ENCODE peak calls at places on chromosomes 13 and 19, in four cellular contexts. U, C, Y and R are unnamed samples.

GRCh38 chr19:10352764-10353671 is 13.6 kb upstream of the ICAM3 start:
- DNase-seq in U (no peak), C (peak), Y (no peak), R (no peak)

GRCh38 chr19:48836089-48837017 is at the start of gene HSD17B14:
- DNase-seq in U (no peak), C (peak), Y (no peak), R (no peak)

GRCh38 chr19:51025809-51026553 is 435 bp downstream of the KLK11 start:
- DNase-seq in U (no peak), C (no peak), Y (no peak), R (no peak)

GRCh38 chr19:1361601-1362384 is 21.9 kb upstream of the NDUFS7 start:
- DNase-seq in U (no peak), C (no peak), Y (no peak), R (no peak)

GRCh38 chr13:100039740-100040139 is 49.2 kb upstream of the PCCA start:
- DNase-seq in U (no peak), C (no peak), Y (no peak), R (no peak)

GRCh38 chr19:4852484-4852883 is 15.0 kb downstream of the PLIN3 start:
- DNase-seq in U (no peak), C (no peak), Y (no peak), R (no peak)

GRCh38 chr19:42114412-42114811 is 17.8 kb downstream of the POU2F2 start:
- DNase-seq in U (no peak), C (no peak), Y (peak), R (no peak)

GRCh38 chr19:40502647-40503046 is 35.8 kb downstream of the SPTBN4 start:
- DNase-seq in U (no peak), C (peak), Y (no peak), R (no peak)

GRCh38 chr19:1206063-1206732 is 620 bp downstream of the STK11 start:
- DNase-seq in U (no peak), C (no peak), Y (no peak), R (no peak)

GRCh38 chr19:29724741-29725140 is 9.7 kb upstream of the C19orf12 start:
- DNase-seq in U (no peak), C (no peak), Y (no peak), R (no peak)

DNA sequence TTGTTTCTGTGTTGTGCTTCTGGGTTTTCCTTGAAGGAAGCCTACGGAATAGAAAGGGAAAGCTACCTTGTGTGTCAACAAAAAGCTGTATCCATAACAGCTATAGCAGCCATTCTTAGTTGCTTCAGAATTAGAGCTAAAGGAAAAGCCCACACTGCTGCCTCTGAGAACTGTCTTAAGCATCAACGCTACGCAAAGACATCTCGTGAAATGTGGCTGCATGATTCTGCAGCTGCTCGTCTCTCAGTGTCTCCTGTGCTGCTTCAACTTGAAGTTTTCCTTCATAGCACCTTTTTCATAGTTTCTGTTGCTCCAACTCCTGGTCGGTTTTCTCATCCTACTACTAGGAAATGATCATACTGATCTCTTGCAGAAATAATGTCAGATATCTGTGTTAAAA is 140.9 kb upstream of the MAB21L1 start:
- DNase-seq in U (no peak), C (no peak), Y (no peak), R (no peak)
- TF ChIP-seq SPI1 in U (no peak), C (no peak), Y (no peak), R (no peak)

GRCh38 chr19:16075430-16076153 is 703 bp upstream of the TPM4 start:
- DNase-seq in U (no peak), C (no peak), Y (no peak), R (no peak)

GRCh38 chr19:16071072-16071691 is 5.1 kb upstream of the TPM4 start:
- DNase-seq in U (no peak), C (no peak), Y (no peak), R (no peak)

GRCh38 chr19:16073988-16074387 is 2.3 kb upstream of the TPM4 start:
- DNase-seq in U (no peak), C (no peak), Y (no peak), R (no peak)

GRCh38 chr19:16074488-16075365 is 1.6 kb upstream of the TPM4 start:
- DNase-seq in U (no peak), C (no peak), Y (no peak), R (no peak)

GRCh38 chr19:16073481-16073880 is 2.8 kb upstream of the TPM4 start:
- DNase-seq in U (no peak), C (no peak), Y (no peak), R (no peak)
- TF ChIP-seq SPI1 in U (no peak), C (no peak), Y (no peak), R (no peak)

GRCh38 chr13:44072536-44072935 is 192.8 kb downstream of the LACC1 start:
- DNase-seq in U (no peak), C (no peak), Y (no peak), R (no peak)

GRCh38 chr13:44064376-44064775 is 184.7 kb downstream of the LACC1 start:
- DNase-seq in U (no peak), C (no peak), Y (no peak), R (no peak)

GRCh38 chr13:44068737-44069136 is 189.0 kb downstream of the LACC1 start:
- DNase-seq in U (no peak), C (no peak), Y (no peak), R (no peak)

GRCh38 chr13:44063881-44064280 is 184.2 kb downstream of the LACC1 start:
- DNase-seq in U (no peak), C (no peak), Y (no peak), R (no peak)

GRCh38 chr13:44068169-44068568 is 188.5 kb downstream of the LACC1 start:
- DNase-seq in U (no peak), C (no peak), Y (no peak), R (no peak)
- TF ChIP-seq SPI1 in U (no peak), C (no peak), Y (no peak), R (no peak)

DNA sequence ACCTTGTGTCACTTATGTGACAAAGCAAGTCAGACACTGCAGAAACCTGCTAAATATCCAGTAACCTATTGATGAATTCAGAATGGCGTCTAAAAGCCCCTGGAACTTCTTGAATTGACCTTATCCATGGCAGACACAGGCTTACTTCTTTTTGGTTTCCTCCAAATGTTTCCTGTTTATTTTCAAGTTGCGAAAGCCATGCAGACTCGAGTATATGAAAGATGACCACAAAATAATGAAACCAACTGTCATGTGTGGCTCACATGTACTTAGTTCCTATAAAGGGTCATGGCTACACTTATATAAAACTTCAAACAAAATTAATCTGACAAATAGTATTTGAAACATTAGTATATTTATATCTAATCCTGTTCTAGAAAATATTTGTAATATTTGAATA is 113.1 kb upstream of the FNDC3A start:
- DNase-seq in U (peak), C (no peak), Y (no peak), R (no peak)
- TF ChIP-seq SPI1 in U (no peak), C (no peak), Y (no peak), R (no peak)

GRCh38 chr13:52840066-52840465 is 8.4 kb downstream of the PCDH8 start:
- DNase-seq in U (no peak), C (no peak), Y (no peak), R (no peak)
- TF ChIP-seq SPI1 in U (no peak), C (no peak), Y (no peak), R (no peak)

DNA sequence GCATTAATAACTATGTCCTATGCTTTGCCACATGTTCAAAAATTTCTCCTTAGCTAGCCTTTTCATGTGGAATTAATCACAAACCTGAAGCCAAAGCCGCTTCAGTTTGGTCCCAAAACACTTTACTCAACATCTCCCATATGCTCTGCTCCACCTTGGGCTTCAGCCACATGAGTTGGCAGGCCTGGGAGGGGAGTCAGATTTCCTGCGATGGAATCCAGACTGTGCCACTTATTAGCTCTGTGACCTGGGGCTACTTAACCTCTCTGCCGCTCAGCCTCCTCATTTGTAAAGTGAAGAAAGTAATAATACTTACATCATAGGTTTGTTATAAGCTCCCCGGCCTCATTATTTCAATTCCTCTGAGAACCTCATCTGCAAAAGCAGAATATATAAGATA is 272.0 kb downstream of the LMO7 start:
- DNase-seq in U (no peak), C (no peak), Y (no peak), R (no peak)
- TF ChIP-seq SPI1 in U (no peak), C (no peak), Y (no peak), R (no peak)

GRCh38 chr13:31204592-31204991 is 4.8 kb downstream of the B3GLCT start:
- DNase-seq in U (no peak), C (peak), Y (no peak), R (no peak)
- TF ChIP-seq SPI1 in U (no peak), C (peak), Y (no peak), R (no peak)

GRCh38 chr13:27379694-27380596 is 44.5 kb upstream of the GTF3A start:
- DNase-seq in U (no peak), C (peak), Y (no peak), R (peak)
- TF ChIP-seq SPI1 in U (no peak), C (no peak), Y (no peak), R (no peak)

GRCh38 chr19:35268546-35269424 is at the start of gene USF2:
- DNase-seq in U (no peak), C (peak), Y (no peak), R (peak)

GRCh38 chr19:35266149-35266903 is 2.4 kb upstream of the USF2 start:
- DNase-seq in U (no peak), C (no peak), Y (no peak), R (no peak)

GRCh38 chr19:35266904-35267817 is 1.6 kb upstream of the USF2 start:
- DNase-seq in U (no peak), C (peak), Y (no peak), R (no peak)

GRCh38 chr19:35269425-35270117 is 809 bp downstream of the USF2 start:
- DNase-seq in U (peak), C (peak), Y (peak), R (peak)

DNA sequence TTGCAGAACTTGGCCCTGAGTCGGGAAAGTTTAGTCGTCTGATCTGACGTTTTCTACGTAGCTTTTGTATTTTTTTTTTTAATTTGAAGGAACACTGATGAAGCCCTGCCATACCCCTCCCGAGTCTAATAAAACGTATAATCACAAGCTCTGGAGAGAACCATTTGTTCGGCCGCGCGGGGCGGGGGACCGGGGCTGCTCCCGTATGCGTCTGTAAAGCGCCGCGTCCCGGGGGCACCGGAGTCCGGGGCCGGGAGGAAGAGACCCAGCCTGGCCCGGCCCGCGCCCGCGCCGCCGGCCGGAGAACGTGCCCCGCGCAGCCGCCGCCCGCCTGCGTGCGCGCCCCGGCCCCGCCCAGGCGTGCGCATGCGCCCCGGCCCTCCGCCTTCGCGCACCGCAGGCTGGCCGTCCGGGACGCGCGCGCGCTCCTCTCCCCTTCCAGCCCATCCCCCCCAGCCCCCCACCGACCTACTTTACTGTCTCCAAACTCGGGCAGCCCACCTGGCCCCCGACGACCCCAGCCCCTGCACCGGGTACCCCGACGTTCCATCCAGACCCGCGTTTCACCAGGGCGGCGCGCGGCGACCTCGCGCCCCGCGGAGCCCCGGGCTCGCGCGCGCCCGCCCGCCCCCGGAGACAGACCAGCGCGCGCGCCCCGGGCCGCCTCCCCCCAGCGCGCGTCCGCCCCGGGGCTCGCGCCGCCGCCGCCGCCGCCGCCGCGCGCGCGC is 780 bp upstream of the USF2 start:
- DNase-seq in U (no peak), C (peak), Y (no peak), R (peak)
- TF ChIP-seq SPI1 in U (no peak), C (no peak), Y (no peak), R (no peak)